ENCODE peak calls at places on chromosomes 11 and 22, in nine cellular contexts. R is NB4; M is stimulated activated CD8-positive, alpha-beta memory T cell treated with anti-CD3 and anti-CD28 coated beads, Interleukin-4, amount 100 ng/mL, for 1 hour; G is posterior cingulate gyrus; F is activated CD4-positive, alpha-beta T cell treated with anti-CD3 and anti-CD28 coated beads for 24 hours; U is D341Med; K is A172; L is cardiac fibroblast; O is GM18507. S is an unnamed sample.

GRCh38 chr11:70578831-70579230 is 180.5 kb downstream of the CTTN start:
- DNase-seq in R (no peak), U (no peak), G (no peak), K (no peak), M (no peak), F (no peak), O (no peak), L (no peak), S (no peak)

GRCh38 chr11:22581354-22581753 is 44.3 kb downstream of the FANCF start:
- DNase-seq in L (no peak), F (no peak), U (no peak), R (no peak), O (no peak), M (no peak), K (no peak), G (no peak), S (no peak)

GRCh38 chr11:44609028-44609782 is 43.7 kb downstream of the CD82 start:
- DNase-seq in R (peak), L (no peak), M (no peak), K (no peak), U (no peak), G (no peak), F (no peak), O (no peak), S (no peak)

GRCh38 chr11:10308208-10308954 is 3.5 kb downstream of the ADM start:
- DNase-seq in R (no peak), M (no peak), G (no peak), K (no peak), F (no peak), O (no peak), U (no peak), L (peak), S (no peak)

GRCh38 chr11:118202599-118203422 is 22.0 kb downstream of the JAML start:
- DNase-seq in G (no peak), M (peak), F (peak), K (no peak), O (no peak), L (no peak), R (no peak), U (no peak), S (no peak)

GRCh38 chr11:1906623-1907423 is 12.7 kb upstream of the TNNT3 start:
- DNase-seq in M (no peak), U (no peak), G (no peak), F (no peak), O (no peak), R (no peak), L (no peak), K (no peak), S (no peak)

GRCh38 chr11:15576759-15577158 is 462.0 kb downstream of the INSC start:
- DNase-seq in O (no peak), U (no peak), R (no peak), L (no peak), M (no peak), G (no peak), K (no peak), F (no peak), S (no peak)

GRCh38 chr11:82577246-82577645 is 156.4 kb downstream of the FAM181B start:
- DNase-seq in L (no peak), K (no peak), G (no peak), U (no peak), M (no peak), O (no peak), R (no peak), F (no peak), S (no peak)

GRCh38 chr11:113690619-113691569 is 15.2 kb downstream of the TMPRSS5 start:
- DNase-seq in F (no peak), L (peak), R (peak), U (peak), O (no peak), K (peak), G (no peak), M (no peak), S (peak)

GRCh38 chr11:3095712-3096361 is 38.6 kb upstream of the CARS1 start:
- DNase-seq in U (no peak), G (no peak), F (no peak), M (no peak), R (no peak), O (no peak), L (peak), K (peak), S (peak)

GRCh38 chr11:103544874-103545273 is 435.6 kb downstream of the DYNC2H1 start:
- DNase-seq in M (no peak), G (no peak), L (no peak), U (no peak), F (no peak), K (peak), O (no peak), R (no peak), S (no peak)

GRCh38 chr22:37809672-37810333 is 2.1 kb downstream of the GCAT start:
- DNase-seq in R (no peak), G (no peak), M (no peak), K (no peak), F (no peak), U (no peak), L (no peak), O (no peak), S (no peak)

GRCh38 chr11:2256293-2256913 is 14.0 kb downstream of the ASCL2 start:
- DNase-seq in F (no peak), K (no peak), R (no peak), O (no peak), U (no peak), L (no peak), G (no peak), M (no peak), S (no peak)

GRCh38 chr22:39278040-39278439 is 33.3 kb upstream of the PDGFB start:
- DNase-seq in G (no peak), U (no peak), R (no peak), K (peak), M (no peak), O (no peak), L (peak), F (no peak), S (peak)

GRCh38 chr22:39178206-39179111 is 26.0 kb upstream of the CBX7 start:
- DNase-seq in L (peak), G (no peak), M (no peak), K (peak), R (no peak), O (no peak), U (no peak), F (no peak), S (no peak)

GRCh38 chr11:10450451-10451398 is 4.3 kb upstream of the AMPD3 start:
- DNase-seq in L (no peak), K (no peak), G (peak), M (no peak), F (no peak), R (peak), U (peak), O (no peak), S (peak)

GRCh38 chr22:50621948-50622722 is 5.8 kb downstream of the ARSA start:
- DNase-seq in G (no peak), M (no peak), L (no peak), F (no peak), O (no peak), U (peak), K (no peak), R (peak), S (no peak)

GRCh38 chr22:29345932-29346331 is 30.4 kb upstream of the RASL10A start:
- DNase-seq in M (no peak), G (no peak), K (no peak), O (no peak), F (no peak), R (no peak), U (no peak), L (no peak), S (no peak)

GRCh38 chr11:65334696-65335295 is 1.1 kb downstream of the DPF2 start:
- DNase-seq in L (peak), F (no peak), R (no peak), U (no peak), K (no peak), M (no peak), O (no peak), G (no peak), S (no peak)

GRCh38 chr11:118142809-118143208 is 9.8 kb downstream of the SCN4B start:
- DNase-seq in F (no peak), U (no peak), R (peak), O (no peak), L (no peak), G (no peak), M (no peak), K (no peak), S (no peak)

GRCh38 chr11:133927690-133928627 is 28.8 kb downstream of the IGSF9B start:
- DNase-seq in R (peak), L (peak), U (peak), K (peak), O (peak), M (peak), G (peak), F (peak), S (peak)

GRCh38 chr11:19253817-19254216 is 13.1 kb upstream of the E2F8 start:
- DNase-seq in K (no peak), G (no peak), U (no peak), R (peak), M (no peak), F (no peak), O (no peak), L (no peak), S (no peak)

GRCh38 chr11:78476066-78476465 is 58.4 kb upstream of the GAB2 start:
- DNase-seq in G (no peak), K (peak), U (no peak), F (no peak), L (peak), R (no peak), M (no peak), O (no peak), S (no peak)

GRCh38 chr22:17566776-17567175 is 3.5 kb downstream of the SLC25A18 start:
- DNase-seq in G (no peak), O (no peak), U (no peak), M (no peak), K (no peak), R (no peak), L (no peak), F (no peak), S (no peak)

GRCh38 chr11:128603752-128604472 is 16.6 kb upstream of the ETS1 start:
- DNase-seq in R (peak), M (no peak), O (no peak), L (no peak), K (no peak), U (no peak), F (no peak), G (no peak), S (no peak)

GRCh38 chr11:94131363-94132115 is 2.9 kb downstream of the PANX1 start:
- DNase-seq in K (no peak), L (peak), F (no peak), M (no peak), U (no peak), R (no peak), O (no peak), G (no peak), S (no peak)

GRCh38 chr22:19823638-19824196 is 31.0 kb downstream of the GNB1L start:
- DNase-seq in G (peak), K (no peak), L (no peak), F (no peak), U (peak), M (no peak), O (no peak), R (peak), S (no peak)

GRCh38 chr11:47373876-47374820 is 4.2 kb downstream of the SPI1 start:
- DNase-seq in R (peak), F (peak), G (peak), O (peak), L (peak), M (peak), U (peak), K (peak), S (peak)

GRCh38 chr11:35313066-35313765 is 106.1 kb downstream of the SLC1A2 start:
- DNase-seq in R (peak), U (no peak), M (no peak), L (no peak), K (no peak), O (peak), G (no peak), F (no peak), S (no peak)

GRCh38 chr22:22902247-22902962 is 14.8 kb downstream of the IGLL5 start:
- DNase-seq in M (no peak), U (no peak), R (no peak), G (no peak), L (no peak), K (no peak), F (no peak), O (no peak), S (no peak)

GRCh38 chr11:64058494-64058893 is 22.8 kb downstream of the FLRT1 start:
- DNase-seq in M (no peak), L (no peak), R (no peak), G (peak), O (no peak), U (no peak), F (no peak), K (peak), S (no peak)

GRCh38 chr11:31874631-31875191 is 63.6 kb upstream of the PAX6 start:
- DNase-seq in G (no peak), U (no peak), F (no peak), L (no peak), R (no peak), O (no peak), M (no peak), K (peak), S (no peak)

GRCh38 chr11:130761560-130762220 is 154.6 kb downstream of the SNX19 start:
- DNase-seq in F (no peak), O (no peak), L (no peak), M (no peak), G (no peak), K (no peak), R (no peak), U (no peak), S (no peak)

GRCh38 chr11:41895106-41895505 is 435.7 kb upstream of the LRRC4C start:
- DNase-seq in M (no peak), K (no peak), U (no peak), O (no peak), F (no peak), G (no peak), R (no peak), L (peak), S (no peak)

GRCh38 chr22:49993649-49994360 is 18.8 kb downstream of the IL17REL start:
- DNase-seq in G (no peak), R (no peak), F (no peak), U (peak), M (no peak), L (no peak), O (no peak), K (no peak), S (no peak)

GRCh38 chr11:32935462-32936029 is 42.9 kb downstream of the QSER1 start:
- DNase-seq in U (no peak), O (no peak), G (no peak), K (no peak), M (no peak), F (no peak), L (no peak), R (peak), S (no peak)

GRCh38 chr11:12900496-12900895 is 108.6 kb upstream of the RASSF10 start:
- DNase-seq in R (no peak), G (no peak), F (no peak), O (no peak), M (no peak), K (peak), U (no peak), L (peak), S (peak)

GRCh38 chr22:27422442-27422841 is 379.1 kb downstream of the MN1 start:
- DNase-seq in K (no peak), O (no peak), F (no peak), G (no peak), M (no peak), U (no peak), R (no peak), L (no peak), S (no peak)

GRCh38 chr11:106047636-106048035 is 25.6 kb upstream of the MSANTD4 start:
- DNase-seq in G (no peak), U (no peak), K (no peak), M (no peak), L (no peak), O (no peak), R (no peak), F (no peak), S (no peak)

S was measured in hepatic stellate cell.